ENCODE peak calls at places on chromosome 22, in seven cellular contexts. X is B cell; H is neural crest cell; V is nephron progenitor cell; E is left ventricle myocardium inferior; F is CD4-positive, alpha-beta T cell; R is fibroblast of lung. L is an unnamed sample.

GRCh38 chr22:24154826-24155225 is 26.5 kb upstream of the SUSD2 start:
- DNase-seq in E (no peak), V (no peak), X (no peak), F (no peak), R (no peak), H (no peak), L (no peak)

GRCh38 chr22:37784829-37785495 is 22.8 kb upstream of the GCAT start:
- DNase-seq in V (no peak), R (no peak), X (no peak), F (no peak), H (no peak), E (no peak), L (no peak)

GRCh38 chr22:28976588-28976987 is 85.0 kb downstream of the C22orf31 start:
- DNase-seq in E (no peak), V (no peak), R (peak), X (no peak), F (no peak), H (no peak), L (no peak)

GRCh38 chr22:35601743-35602633 is 15.1 kb downstream of the MB start:
- DNase-seq in V (no peak), X (no peak), H (no peak), F (no peak), E (no peak), R (peak), L (no peak)

GRCh38 chr22:37636186-37636948 is 3.1 kb upstream of the SH3BP1 start:
- DNase-seq in H (no peak), E (no peak), R (peak), V (no peak), F (no peak), X (no peak), L (no peak)

GRCh38 chr22:43508489-43508888 is 96.7 kb downstream of the MPPED1 start:
- DNase-seq in F (no peak), R (no peak), E (no peak), H (no peak), X (no peak), V (no peak), L (no peak)

GRCh38 chr22:35257321-35258143 is at the start of gene HMGXB4:
- DNase-seq in E (peak), X (peak), H (peak), F (peak), R (peak), V (peak), L (peak)

GRCh38 chr22:18000441-18001039 is 23.8 kb downstream of the MICAL3 start:
- DNase-seq in H (peak), R (no peak), X (peak), F (no peak), V (peak), E (no peak), L (no peak)

GRCh38 chr22:35746946-35747703 is 29.5 kb downstream of the APOL5 start:
- DNase-seq in V (no peak), E (no peak), F (no peak), H (no peak), X (no peak), R (peak), L (no peak)

GRCh38 chr22:29907753-29908515 is 25.0 kb downstream of the MTMR3 start:
- DNase-seq in V (no peak), R (peak), E (peak), F (no peak), H (no peak), X (no peak), L (no peak)

GRCh38 chr22:46081036-46081830 is 69.1 kb upstream of the PPARA start:
- DNase-seq in E (peak), V (no peak), R (no peak), F (no peak), H (no peak), X (no peak), L (no peak)

GRCh38 chr22:35021166-35021565 is 44.8 kb upstream of the ISX start:
- DNase-seq in V (no peak), R (no peak), F (no peak), E (no peak), X (no peak), H (no peak), L (no peak)

GRCh38 chr22:43901976-43902643 is 10.3 kb upstream of the PNPLA5 start:
- DNase-seq in R (peak), E (no peak), V (no peak), X (no peak), F (no peak), H (no peak), L (no peak)

GRCh38 chr22:50672471-50673230 is at the start of gene SHANK3:
- DNase-seq in X (no peak), V (no peak), F (no peak), E (peak), H (no peak), R (no peak), L (peak)

GRCh38 chr22:47203554-47203991 is 441.1 kb downstream of the TBC1D22A start:
- DNase-seq in R (no peak), V (no peak), X (peak), E (no peak), H (no peak), F (no peak), L (no peak)

GRCh38 chr22:29146771-29147170 is 58.9 kb upstream of the EMID1 start:
- DNase-seq in R (no peak), F (no peak), X (no peak), H (no peak), E (no peak), V (no peak), L (no peak)

GRCh38 chr22:44879301-44879680 is 126.9 kb downstream of the ARHGAP8 start:
- DNase-seq in H (no peak), E (no peak), V (no peak), X (peak), F (no peak), R (no peak), L (no peak)

GRCh38 chr22:33780761-33781160 is 139.5 kb downstream of the LARGE1 start:
- DNase-seq in F (no peak), R (no peak), E (no peak), H (no peak), V (no peak), X (no peak), L (no peak)

GRCh38 chr22:30227438-30228228 is 18.9 kb downstream of the LIF start:
- DNase-seq in H (no peak), V (no peak), E (no peak), F (no peak), X (no peak), R (no peak), L (no peak)

GRCh38 chr22:40524392-40525249 is 111.9 kb downstream of the MRTFA start:
- DNase-seq in V (no peak), H (no peak), F (no peak), R (no peak), E (no peak), X (no peak), L (no peak)

GRCh38 chr22:37335819-37336199 is 53.5 kb downstream of the CYTH4 start:
- DNase-seq in R (no peak), X (no peak), E (no peak), V (peak), F (no peak), H (no peak), L (no peak)

DNA sequence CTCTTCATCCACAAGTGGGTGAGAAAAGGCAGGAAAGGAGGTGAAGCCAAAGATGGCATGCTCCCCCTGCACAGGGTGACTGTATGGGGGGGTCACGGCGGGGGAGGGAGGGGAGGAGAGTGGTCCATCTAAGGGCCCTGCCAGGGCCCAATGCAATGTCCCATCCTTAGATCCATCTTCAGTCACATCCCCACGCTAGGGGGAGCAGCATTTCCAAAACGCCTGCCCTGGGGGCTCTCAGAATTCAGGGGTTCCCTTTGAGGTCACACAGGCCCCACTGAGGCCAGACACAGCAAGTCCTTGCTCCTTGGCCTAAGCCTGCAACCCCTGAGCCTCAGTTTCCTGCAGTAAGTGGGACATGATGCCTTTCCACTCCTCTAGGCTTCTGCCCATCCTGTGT is 52.4 kb downstream of the RTN4R start:
- DNase-seq in E (no peak), R (no peak), X (no peak), V (no peak), F (no peak), H (no peak), L (no peak)
- TF ChIP-seq CTCF in E (no peak), R (no peak), X (no peak), V (no peak), F (no peak), H (no peak), L (no peak)

GRCh38 chr22:49432211-49432905 is 395.3 kb downstream of the BRD1 start:
- DNase-seq in X (no peak), H (no peak), R (no peak), V (no peak), F (no peak), E (no peak), L (no peak)

GRCh38 chr22:49436056-49436455 is 391.6 kb downstream of the BRD1 start:
- DNase-seq in V (no peak), R (no peak), X (no peak), H (no peak), F (no peak), E (no peak), L (no peak)

GRCh38 chr22:49435596-49435995 is 392.1 kb downstream of the BRD1 start:
- DNase-seq in H (no peak), R (no peak), V (no peak), E (no peak), F (no peak), X (no peak), L (no peak)

GRCh38 chr22:49433044-49433443 is 394.6 kb downstream of the BRD1 start:
- DNase-seq in X (no peak), F (no peak), H (no peak), E (no peak), R (no peak), V (no peak), L (no peak)

GRCh38 chr22:49433717-49434611 is 393.7 kb downstream of the BRD1 start:
- DNase-seq in F (no peak), R (no peak), E (no peak), V (no peak), H (no peak), X (no peak), L (no peak)
- TF ChIP-seq CTCF in F (no peak), R (no peak), E (no peak), V (no peak), H (peak), X (no peak), L (no peak)

DNA sequence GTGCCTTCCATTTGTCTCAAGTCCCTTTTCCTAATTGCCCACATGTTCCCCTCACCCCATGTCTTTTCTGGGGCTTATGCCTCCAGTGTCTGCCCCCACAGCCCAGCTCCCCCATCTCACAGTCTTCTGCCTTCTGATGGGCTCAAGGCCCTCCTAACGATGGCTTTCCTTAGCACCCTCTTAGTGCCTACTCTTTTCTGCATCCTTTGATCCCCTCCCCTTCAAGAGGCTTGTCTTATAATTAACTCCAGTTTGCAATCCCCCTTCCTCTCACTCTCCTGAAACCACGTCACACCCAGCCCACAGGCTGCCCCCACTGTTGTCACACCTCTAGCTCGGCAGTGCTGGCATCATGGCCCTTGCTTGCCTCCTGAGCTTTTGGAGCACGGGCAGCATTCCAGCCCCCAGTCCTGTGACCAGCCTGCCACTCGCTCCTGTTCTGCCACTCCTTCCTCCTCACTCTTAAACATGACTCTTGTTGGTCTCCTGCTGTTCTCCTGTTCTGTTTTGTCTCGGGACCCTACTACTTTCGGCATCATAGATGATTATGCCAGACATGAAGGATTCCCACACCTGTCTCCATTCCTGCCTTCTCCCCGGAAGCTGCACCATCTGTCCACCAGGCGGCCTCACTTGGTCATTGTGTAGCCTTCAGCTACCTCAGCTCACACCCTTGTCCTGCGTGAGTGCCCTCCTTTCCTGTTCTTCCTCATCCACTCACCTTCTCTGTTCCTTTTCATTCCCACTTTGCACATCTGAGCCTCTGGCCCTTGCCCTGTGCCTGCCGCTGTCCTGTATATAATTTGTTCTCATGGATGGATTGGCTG is 26.1 kb downstream of the UBE2L3 start:
- DNase-seq in V (peak), F (no peak), X (no peak), H (peak), R (no peak), E (peak), L (no peak)
- TF ChIP-seq CTCF in V (peak), F (no peak), X (no peak), H (peak), R (peak), E (peak), L (no peak)

DNA sequence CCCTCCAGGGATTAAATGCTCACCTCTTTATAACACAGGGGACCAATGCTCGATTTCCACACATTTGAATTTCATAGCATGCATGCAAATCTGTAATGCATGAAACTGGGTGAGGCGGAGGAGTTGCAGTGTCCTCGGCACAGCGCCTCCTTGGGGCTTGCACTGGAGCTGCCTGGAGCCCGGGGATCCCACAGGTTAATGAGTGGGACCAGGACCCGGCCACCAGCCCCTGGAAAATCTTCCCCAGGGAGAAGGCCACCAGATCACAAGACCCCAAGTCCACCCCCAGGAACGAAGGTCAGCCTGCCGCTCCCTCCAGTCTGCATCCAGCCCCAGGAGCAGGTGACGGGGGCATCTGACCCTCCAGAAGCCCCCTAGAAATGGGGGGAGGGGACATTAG is 119.1 kb downstream of the MN1 start:
- DNase-seq in X (no peak), V (peak), R (no peak), E (no peak), H (peak), F (no peak), L (no peak)
- TF ChIP-seq CTCF in X (no peak), V (peak), R (peak), E (peak), H (peak), F (no peak), L (no peak)

GRCh38 chr22:39466228-39467006 is 9.6 kb downstream of the MGAT3 start:
- DNase-seq in X (no peak), H (no peak), F (no peak), R (no peak), V (no peak), E (no peak), L (no peak)

GRCh38 chr22:39463931-39464390 is 7.1 kb downstream of the MGAT3 start:
- DNase-seq in E (no peak), V (no peak), R (no peak), F (no peak), X (no peak), H (no peak), L (no peak)

GRCh38 chr22:39463277-39463676 is 6.5 kb downstream of the MGAT3 start:
- DNase-seq in R (no peak), V (no peak), E (no peak), F (no peak), X (no peak), H (no peak), L (no peak)

GRCh38 chr22:39459681-39460080 is 2.9 kb downstream of the MGAT3 start:
- DNase-seq in H (no peak), F (no peak), E (no peak), X (no peak), V (no peak), R (no peak), L (no peak)

DNA sequence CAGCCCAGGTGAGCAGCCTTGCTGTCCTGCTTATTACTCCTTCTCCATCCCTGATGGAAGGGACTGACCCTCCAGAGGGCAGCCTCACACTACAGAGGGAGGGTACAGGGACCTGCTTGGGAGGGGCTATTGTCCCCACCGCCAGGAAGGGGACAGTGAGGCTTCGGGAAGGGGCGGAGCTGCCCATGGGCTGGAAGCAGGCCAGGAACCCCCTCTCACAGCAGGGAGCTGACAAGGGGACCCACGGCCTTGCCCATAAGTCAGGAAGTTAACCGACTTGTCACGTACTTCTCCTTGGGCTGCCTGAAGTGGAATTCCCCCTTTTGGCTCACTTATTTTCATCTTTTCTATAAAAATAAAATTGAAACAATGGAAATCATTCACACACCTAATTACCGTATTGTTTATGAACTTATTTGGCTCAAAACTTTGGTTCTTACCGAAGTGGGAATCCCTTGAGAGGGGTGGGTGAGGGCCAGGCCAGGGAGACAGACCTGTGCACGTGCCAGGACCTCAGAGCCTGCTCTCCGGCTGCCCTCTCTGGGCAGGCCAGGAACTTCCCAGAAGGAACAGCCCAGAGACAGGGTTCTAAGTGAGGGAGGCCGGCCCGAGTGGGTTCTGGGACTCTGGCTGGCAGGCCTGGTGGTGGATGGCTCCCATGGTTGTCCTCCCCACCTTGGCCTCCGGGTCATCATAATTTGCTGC is 5.8 kb downstream of the MGAT3 start:
- DNase-seq in F (no peak), X (peak), H (no peak), R (no peak), V (peak), E (peak), L (peak)
- TF ChIP-seq CTCF in F (no peak), X (no peak), H (no peak), R (no peak), V (no peak), E (peak), L (peak)

GRCh38 chr22:20583471-20583922 is 76.1 kb downstream of the MED15 start:
- DNase-seq in X (no peak), E (peak), H (no peak), F (no peak), V (no peak), R (no peak), L (no peak)
- TF ChIP-seq CTCF in X (no peak), E (no peak), H (no peak), F (no peak), V (no peak), R (peak), L (no peak)

DNA sequence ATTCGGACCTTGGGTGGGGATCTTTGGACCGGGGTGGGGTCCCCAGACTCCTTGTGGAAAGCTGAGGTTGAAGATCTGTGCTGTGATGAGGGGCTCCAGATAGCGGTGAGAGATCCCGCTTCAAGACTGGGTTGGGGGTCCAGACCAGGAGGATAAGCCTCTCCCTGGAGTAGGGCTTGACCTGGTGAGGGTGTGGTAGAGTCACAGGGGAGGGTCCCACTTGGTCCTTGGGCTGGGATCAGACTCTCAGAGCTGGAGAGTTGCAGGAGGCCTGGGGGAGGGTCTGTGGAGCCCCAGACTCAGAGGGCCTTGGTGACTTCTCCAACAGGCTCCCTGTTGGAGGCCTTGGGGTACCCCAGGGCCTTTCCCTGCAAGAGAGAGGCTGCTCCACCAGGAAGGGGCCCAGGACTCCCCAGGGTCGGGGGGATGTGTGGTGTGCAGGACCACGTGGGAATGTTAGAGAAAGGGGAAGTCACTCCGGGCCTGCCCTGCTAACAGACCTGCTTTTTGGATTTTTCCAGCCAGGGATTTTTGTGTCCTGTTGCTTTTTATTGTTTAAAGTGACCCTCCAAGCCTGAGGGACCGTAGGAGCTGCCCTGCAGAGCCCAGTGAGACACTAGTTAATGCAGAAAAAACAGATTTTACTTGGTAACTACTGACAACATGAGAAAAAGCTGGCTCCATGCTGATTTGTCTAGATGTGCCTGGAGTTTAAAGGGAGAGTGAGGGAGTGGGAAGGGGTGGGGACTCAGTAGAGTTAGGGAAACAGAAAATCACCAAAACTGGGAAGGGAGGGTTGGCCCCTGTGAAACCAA is 660 bp upstream of the TXNRD2 start:
- DNase-seq in R (no peak), F (no peak), E (no peak), V (no peak), H (no peak), X (peak), L (no peak)
- TF ChIP-seq CTCF in R (no peak), F (no peak), E (no peak), V (no peak), H (no peak), X (no peak), L (no peak)

GRCh38 chr22:39244073-39244495 is 698 bp downstream of the PDGFB start:
- DNase-seq in F (no peak), H (no peak), R (no peak), V (peak), X (peak), E (no peak), L (no peak)
- TF ChIP-seq CTCF in F (no peak), H (no peak), R (no peak), V (no peak), X (no peak), E (no peak), L (peak)

L was measured in GM13976.